ENCODE peak calls at places on chromosomes 12 and 14, in ten cellular contexts. One of them, this sample, is unnamed.

GRCh38 chr14:35385042-35385839 is 19.3 kb downstream of the NFKBIA start:
- DNase-seq in SK-N-SH: peak
- DNase-seq in H9: no peak
- DNase-seq in suprapubic skin: no peak
- DNase-seq in HFF-Myc: no peak
- DNase-seq in fibroblast of mammary gland: peak
- DNase-seq in astrocyte of the spinal cord: peak
- DNase-seq in BJ: peak
- DNase-seq in CD8-positive, alpha-beta T cell: no peak
- DNase-seq in fibroblast of lung: peak
- DNase-seq in this sample: no peak

GRCh38 chr12:12660201-12660600 is 35.8 kb downstream of the GPR19 start:
- DNase-seq in SK-N-SH: no peak
- DNase-seq in H9: no peak
- DNase-seq in suprapubic skin: no peak
- DNase-seq in HFF-Myc: no peak
- DNase-seq in fibroblast of mammary gland: no peak
- DNase-seq in astrocyte of the spinal cord: no peak
- DNase-seq in BJ: no peak
- DNase-seq in CD8-positive, alpha-beta T cell: no peak
- DNase-seq in fibroblast of lung: no peak
- DNase-seq in this sample: no peak

GRCh38 chr12:94980577-94980976 is 22.9 kb downstream of the NDUFA12 start:
- DNase-seq in SK-N-SH: peak
- DNase-seq in H9: no peak
- DNase-seq in suprapubic skin: no peak
- DNase-seq in HFF-Myc: no peak
- DNase-seq in fibroblast of mammary gland: peak
- DNase-seq in astrocyte of the spinal cord: peak
- DNase-seq in BJ: no peak
- DNase-seq in CD8-positive, alpha-beta T cell: no peak
- DNase-seq in fibroblast of lung: peak
- DNase-seq in this sample: no peak

GRCh38 chr12:54019111-54019811 is 9.0 kb upstream of the HOXC6 start:
- DNase-seq in SK-N-SH: no peak
- DNase-seq in H9: peak
- DNase-seq in suprapubic skin: no peak
- DNase-seq in HFF-Myc: no peak
- DNase-seq in fibroblast of mammary gland: peak
- DNase-seq in astrocyte of the spinal cord: no peak
- DNase-seq in BJ: no peak
- DNase-seq in CD8-positive, alpha-beta T cell: no peak
- DNase-seq in fibroblast of lung: no peak
- DNase-seq in this sample: no peak

GRCh38 chr14:93892923-93893549 is 34.1 kb upstream of the FAM181A start:
- DNase-seq in SK-N-SH: peak
- DNase-seq in H9: peak
- DNase-seq in suprapubic skin: peak
- DNase-seq in HFF-Myc: no peak
- DNase-seq in fibroblast of mammary gland: peak
- DNase-seq in astrocyte of the spinal cord: peak
- DNase-seq in BJ: no peak
- DNase-seq in CD8-positive, alpha-beta T cell: peak
- DNase-seq in fibroblast of lung: peak
- DNase-seq in this sample: peak

GRCh38 chr12:19299765-19300164 is 139.5 kb upstream of the AEBP2 start:
- DNase-seq in SK-N-SH: no peak
- DNase-seq in H9: no peak
- DNase-seq in suprapubic skin: no peak
- DNase-seq in HFF-Myc: no peak
- DNase-seq in fibroblast of mammary gland: peak
- DNase-seq in astrocyte of the spinal cord: peak
- DNase-seq in BJ: no peak
- DNase-seq in CD8-positive, alpha-beta T cell: no peak
- DNase-seq in fibroblast of lung: no peak
- DNase-seq in this sample: no peak

GRCh38 chr12:2495452-2496112 is 299.2 kb upstream of the FKBP4 start:
- DNase-seq in SK-N-SH: no peak
- DNase-seq in H9: no peak
- DNase-seq in suprapubic skin: no peak
- DNase-seq in HFF-Myc: no peak
- DNase-seq in fibroblast of mammary gland: no peak
- DNase-seq in astrocyte of the spinal cord: no peak
- DNase-seq in BJ: no peak
- DNase-seq in CD8-positive, alpha-beta T cell: no peak
- DNase-seq in fibroblast of lung: no peak
- DNase-seq in this sample: no peak

GRCh38 chr12:27969011-27969900 is 3.3 kb downstream of the PTHLH start:
- DNase-seq in SK-N-SH: peak
- DNase-seq in H9: peak
- DNase-seq in suprapubic skin: no peak
- DNase-seq in HFF-Myc: no peak
- DNase-seq in fibroblast of mammary gland: peak
- DNase-seq in astrocyte of the spinal cord: peak
- DNase-seq in BJ: no peak
- DNase-seq in CD8-positive, alpha-beta T cell: no peak
- DNase-seq in fibroblast of lung: peak
- DNase-seq in this sample: no peak

GRCh38 chr12:57632369-57632897 is 568 bp downstream of the B4GALNT1 start:
- DNase-seq in SK-N-SH: peak
- DNase-seq in H9: peak
- DNase-seq in suprapubic skin: peak
- DNase-seq in HFF-Myc: no peak
- DNase-seq in fibroblast of mammary gland: no peak
- DNase-seq in astrocyte of the spinal cord: no peak
- DNase-seq in BJ: no peak
- DNase-seq in CD8-positive, alpha-beta T cell: no peak
- DNase-seq in fibroblast of lung: no peak
- DNase-seq in this sample: no peak

GRCh38 chr14:74922752-74923401 is at the start of gene RPS6KL1:
- DNase-seq in SK-N-SH: peak
- DNase-seq in H9: peak
- DNase-seq in suprapubic skin: peak
- DNase-seq in HFF-Myc: no peak
- DNase-seq in fibroblast of mammary gland: peak
- DNase-seq in astrocyte of the spinal cord: peak
- DNase-seq in BJ: no peak
- DNase-seq in CD8-positive, alpha-beta T cell: peak
- DNase-seq in fibroblast of lung: peak
- DNase-seq in this sample: peak

DNA sequence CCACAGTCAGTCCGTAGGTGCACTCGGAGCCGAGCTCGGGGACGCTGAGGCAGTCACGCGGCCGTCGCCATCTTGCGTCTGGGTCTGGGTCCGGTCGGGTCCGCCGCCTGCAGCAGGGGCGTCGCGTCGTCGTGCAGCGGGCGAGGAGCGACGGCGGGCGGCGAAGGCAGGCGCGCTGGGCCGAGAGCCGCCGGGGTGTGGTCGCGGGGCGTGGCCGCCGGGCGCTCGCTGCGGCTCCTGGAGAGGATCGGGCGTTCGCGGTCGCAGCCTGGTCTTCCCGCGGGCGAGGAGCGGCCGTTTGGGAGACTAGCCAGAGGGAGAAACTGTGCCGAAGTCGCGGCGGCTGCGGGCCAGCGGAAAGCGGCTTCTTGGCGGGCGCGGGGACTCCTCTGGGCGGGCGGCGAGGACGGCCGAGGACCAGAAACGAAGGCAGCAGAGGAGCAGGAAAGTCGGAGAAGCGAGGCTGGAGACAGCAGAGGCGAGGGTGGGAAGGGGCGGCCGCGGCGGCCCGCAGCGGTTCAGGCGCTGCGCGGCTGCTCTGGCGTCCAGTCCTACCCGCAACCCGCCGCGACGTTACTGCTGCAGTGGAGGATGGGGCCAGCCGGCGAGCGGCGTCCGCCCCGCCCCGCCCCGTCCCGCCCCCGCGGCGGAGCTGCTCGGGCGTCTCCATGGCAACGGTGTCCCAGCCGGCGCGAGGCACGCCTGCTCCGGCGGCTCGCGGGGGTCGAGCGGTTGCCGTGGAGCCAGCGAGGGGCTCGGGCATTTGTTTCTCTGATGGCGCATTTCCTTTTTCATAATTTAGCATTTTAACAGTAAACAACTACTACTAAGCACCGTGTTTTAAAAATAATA is at the start of gene PNMA1:
- DNase-seq in SK-N-SH: peak
- DNase-seq in H9: peak
- DNase-seq in suprapubic skin: peak
- DNase-seq in HFF-Myc: no peak
- DNase-seq in fibroblast of mammary gland: peak
- DNase-seq in astrocyte of the spinal cord: peak
- DNase-seq in BJ: no peak
- DNase-seq in CD8-positive, alpha-beta T cell: peak
- DNase-seq in fibroblast of lung: peak
- DNase-seq in this sample: peak
- TF ChIP-seq CTCF in SK-N-SH: no peak
- TF ChIP-seq CTCF in H9: no peak
- TF ChIP-seq CTCF in suprapubic skin: no peak
- TF ChIP-seq CTCF in HFF-Myc: no peak
- TF ChIP-seq CTCF in fibroblast of mammary gland: no peak
- TF ChIP-seq CTCF in astrocyte of the spinal cord: no peak
- TF ChIP-seq CTCF in BJ: no peak
- TF ChIP-seq CTCF in CD8-positive, alpha-beta T cell: no peak
- TF ChIP-seq CTCF in fibroblast of lung: no peak
- TF ChIP-seq CTCF in this sample: no peak

GRCh38 chr12:40586823-40587222 is 105.4 kb upstream of the CNTN1 start:
- DNase-seq in SK-N-SH: no peak
- DNase-seq in H9: no peak
- DNase-seq in suprapubic skin: no peak
- DNase-seq in HFF-Myc: no peak
- DNase-seq in fibroblast of mammary gland: no peak
- DNase-seq in astrocyte of the spinal cord: no peak
- DNase-seq in BJ: no peak
- DNase-seq in CD8-positive, alpha-beta T cell: no peak
- DNase-seq in fibroblast of lung: no peak
- DNase-seq in this sample: no peak

GRCh38 chr12:40580346-40580745 is 111.9 kb upstream of the CNTN1 start:
- DNase-seq in SK-N-SH: no peak
- DNase-seq in H9: no peak
- DNase-seq in suprapubic skin: no peak
- DNase-seq in HFF-Myc: no peak
- DNase-seq in fibroblast of mammary gland: no peak
- DNase-seq in astrocyte of the spinal cord: no peak
- DNase-seq in BJ: no peak
- DNase-seq in CD8-positive, alpha-beta T cell: no peak
- DNase-seq in fibroblast of lung: no peak
- DNase-seq in this sample: no peak

GRCh38 chr12:40584763-40585162 is 107.5 kb upstream of the CNTN1 start:
- DNase-seq in SK-N-SH: no peak
- DNase-seq in H9: no peak
- DNase-seq in suprapubic skin: no peak
- DNase-seq in HFF-Myc: no peak
- DNase-seq in fibroblast of mammary gland: no peak
- DNase-seq in astrocyte of the spinal cord: no peak
- DNase-seq in BJ: no peak
- DNase-seq in CD8-positive, alpha-beta T cell: no peak
- DNase-seq in fibroblast of lung: no peak
- DNase-seq in this sample: no peak

GRCh38 chr12:40581889-40582288 is 110.3 kb upstream of the CNTN1 start:
- DNase-seq in SK-N-SH: no peak
- DNase-seq in H9: no peak
- DNase-seq in suprapubic skin: no peak
- DNase-seq in HFF-Myc: no peak
- DNase-seq in fibroblast of mammary gland: no peak
- DNase-seq in astrocyte of the spinal cord: no peak
- DNase-seq in BJ: no peak
- DNase-seq in CD8-positive, alpha-beta T cell: no peak
- DNase-seq in fibroblast of lung: no peak
- DNase-seq in this sample: no peak

GRCh38 chr12:40583743-40584142 is 108.5 kb upstream of the CNTN1 start:
- DNase-seq in SK-N-SH: no peak
- DNase-seq in H9: no peak
- DNase-seq in suprapubic skin: no peak
- DNase-seq in HFF-Myc: no peak
- DNase-seq in fibroblast of mammary gland: no peak
- DNase-seq in astrocyte of the spinal cord: no peak
- DNase-seq in BJ: no peak
- DNase-seq in CD8-positive, alpha-beta T cell: no peak
- DNase-seq in fibroblast of lung: no peak
- DNase-seq in this sample: no peak
- TF ChIP-seq CTCF in SK-N-SH: no peak
- TF ChIP-seq CTCF in H9: no peak
- TF ChIP-seq CTCF in suprapubic skin: no peak
- TF ChIP-seq CTCF in HFF-Myc: no peak
- TF ChIP-seq CTCF in fibroblast of mammary gland: no peak
- TF ChIP-seq CTCF in astrocyte of the spinal cord: no peak
- TF ChIP-seq CTCF in BJ: no peak
- TF ChIP-seq CTCF in CD8-positive, alpha-beta T cell: no peak
- TF ChIP-seq CTCF in fibroblast of lung: no peak
- TF ChIP-seq CTCF in this sample: no peak

GRCh38 chr14:32367501-32367900 is 38.4 kb downstream of the AKAP6 start:
- DNase-seq in SK-N-SH: no peak
- DNase-seq in H9: no peak
- DNase-seq in suprapubic skin: no peak
- DNase-seq in HFF-Myc: no peak
- DNase-seq in fibroblast of mammary gland: peak
- DNase-seq in astrocyte of the spinal cord: no peak
- DNase-seq in BJ: no peak
- DNase-seq in CD8-positive, alpha-beta T cell: no peak
- DNase-seq in fibroblast of lung: no peak
- DNase-seq in this sample: no peak

GRCh38 chr14:32368107-32368506 is 39.0 kb downstream of the AKAP6 start:
- DNase-seq in SK-N-SH: no peak
- DNase-seq in H9: no peak
- DNase-seq in suprapubic skin: no peak
- DNase-seq in HFF-Myc: no peak
- DNase-seq in fibroblast of mammary gland: no peak
- DNase-seq in astrocyte of the spinal cord: no peak
- DNase-seq in BJ: no peak
- DNase-seq in CD8-positive, alpha-beta T cell: no peak
- DNase-seq in fibroblast of lung: no peak
- DNase-seq in this sample: no peak

GRCh38 chr14:32366995-32367394 is 37.9 kb downstream of the AKAP6 start:
- DNase-seq in SK-N-SH: no peak
- DNase-seq in H9: no peak
- DNase-seq in suprapubic skin: no peak
- DNase-seq in HFF-Myc: no peak
- DNase-seq in fibroblast of mammary gland: peak
- DNase-seq in astrocyte of the spinal cord: peak
- DNase-seq in BJ: no peak
- DNase-seq in CD8-positive, alpha-beta T cell: no peak
- DNase-seq in fibroblast of lung: no peak
- DNase-seq in this sample: no peak

GRCh38 chr14:32364941-32365340 is 35.8 kb downstream of the AKAP6 start:
- DNase-seq in SK-N-SH: peak
- DNase-seq in H9: no peak
- DNase-seq in suprapubic skin: no peak
- DNase-seq in HFF-Myc: no peak
- DNase-seq in fibroblast of mammary gland: no peak
- DNase-seq in astrocyte of the spinal cord: no peak
- DNase-seq in BJ: no peak
- DNase-seq in CD8-positive, alpha-beta T cell: no peak
- DNase-seq in fibroblast of lung: no peak
- DNase-seq in this sample: no peak

GRCh38 chr14:32366256-32366655 is 37.2 kb downstream of the AKAP6 start:
- DNase-seq in SK-N-SH: peak
- DNase-seq in H9: no peak
- DNase-seq in suprapubic skin: no peak
- DNase-seq in HFF-Myc: peak
- DNase-seq in fibroblast of mammary gland: peak
- DNase-seq in astrocyte of the spinal cord: peak
- DNase-seq in BJ: no peak
- DNase-seq in CD8-positive, alpha-beta T cell: no peak
- DNase-seq in fibroblast of lung: peak
- DNase-seq in this sample: no peak
- TF ChIP-seq CTCF in SK-N-SH: peak
- TF ChIP-seq CTCF in H9: peak
- TF ChIP-seq CTCF in suprapubic skin: no peak
- TF ChIP-seq CTCF in HFF-Myc: peak
- TF ChIP-seq CTCF in fibroblast of mammary gland: peak
- TF ChIP-seq CTCF in astrocyte of the spinal cord: peak
- TF ChIP-seq CTCF in BJ: peak
- TF ChIP-seq CTCF in CD8-positive, alpha-beta T cell: no peak
- TF ChIP-seq CTCF in fibroblast of lung: peak
- TF ChIP-seq CTCF in this sample: no peak

GRCh38 chr12:11581179-11581755 is 68.2 kb upstream of the ETV6 start:
- DNase-seq in SK-N-SH: peak
- DNase-seq in H9: no peak
- DNase-seq in suprapubic skin: no peak
- DNase-seq in HFF-Myc: peak
- DNase-seq in fibroblast of mammary gland: peak
- DNase-seq in astrocyte of the spinal cord: peak
- DNase-seq in BJ: no peak
- DNase-seq in CD8-positive, alpha-beta T cell: peak
- DNase-seq in fibroblast of lung: peak
- DNase-seq in this sample: peak
- TF ChIP-seq CTCF in SK-N-SH: peak
- TF ChIP-seq CTCF in H9: peak
- TF ChIP-seq CTCF in suprapubic skin: peak
- TF ChIP-seq CTCF in HFF-Myc: peak
- TF ChIP-seq CTCF in fibroblast of mammary gland: peak
- TF ChIP-seq CTCF in astrocyte of the spinal cord: peak
- TF ChIP-seq CTCF in BJ: peak
- TF ChIP-seq CTCF in CD8-positive, alpha-beta T cell: peak
- TF ChIP-seq CTCF in fibroblast of lung: peak
- TF ChIP-seq CTCF in this sample: peak

This sample was measured in mesothelial cell of epicardium.